ENCODE peak calls at places on chromosomes 1 and 21, in ten cellular contexts. Z, P, C, W, K, H, I, O, Y and G are unnamed samples.

GRCh38 chr1:98688110-98688739 is 26.7 kb downstream of the SNX7 start:
- DNase-seq in Z (no peak), P (no peak), C (no peak), W (no peak), K (no peak), H (no peak), I (no peak), O (no peak), Y (no peak), G (no peak)

GRCh38 chr1:15953294-15953771 is 22.6 kb downstream of the ZBTB17 start:
- DNase-seq in Z (no peak), P (no peak), C (no peak), W (no peak), K (no peak), H (no peak), I (peak), O (no peak), Y (no peak), G (no peak)

GRCh38 chr21:31176725-31177124 is 138.4 kb upstream of the KRTAP19-8 start:
- DNase-seq in Z (no peak), P (no peak), C (no peak), W (no peak), K (no peak), H (no peak), I (peak), O (no peak), Y (peak), G (no peak)

GRCh38 chr1:231841616-231842344 is 215.2 kb downstream of the DISC1 start:
- DNase-seq in Z (no peak), P (no peak), C (no peak), W (no peak), K (no peak), H (no peak), I (peak), O (peak), Y (no peak), G (no peak)

GRCh38 chr1:25786887-25787286 is 13.1 kb upstream of the SELENON start:
- DNase-seq in Z (no peak), P (no peak), C (no peak), W (no peak), K (no peak), H (no peak), I (peak), O (no peak), Y (no peak), G (no peak)

GRCh38 chr1:153100241-153100640 is 5.9 kb upstream of the SPRR2E start:
- DNase-seq in Z (no peak), P (no peak), C (no peak), W (no peak), K (no peak), H (no peak), I (peak), O (no peak), Y (no peak), G (no peak)

GRCh38 chr1:46510998-46511365 is 21.3 kb downstream of the DMBX1 start:
- DNase-seq in Z (no peak), P (no peak), C (no peak), W (no peak), K (no peak), H (no peak), I (no peak), O (no peak), Y (no peak), G (no peak)

GRCh38 chr1:8152731-8153702 is 126.9 kb upstream of the ERRFI1 start:
- DNase-seq in Z (peak), P (no peak), C (no peak), W (no peak), K (no peak), H (no peak), I (no peak), O (no peak), Y (no peak), G (no peak)

GRCh38 chr1:42170779-42171621 is 6.5 kb upstream of the GUCA2A start:
- DNase-seq in Z (peak), P (no peak), C (no peak), W (no peak), K (no peak), H (no peak), I (no peak), O (no peak), Y (no peak), G (no peak)

GRCh38 chr1:177609953-177610352 is 359.9 kb downstream of the SEC16B start:
- DNase-seq in Z (no peak), P (no peak), C (no peak), W (no peak), K (no peak), H (no peak), I (no peak), O (no peak), Y (no peak), G (no peak)

GRCh38 chr1:58901008-58901407 is 117.2 kb upstream of the JUN start:
- DNase-seq in Z (no peak), P (no peak), C (no peak), W (no peak), K (no peak), H (no peak), I (no peak), O (no peak), Y (no peak), G (no peak)

GRCh38 chr21:39575778-39576177 is 37.0 kb upstream of the B3GALT5 start:
- DNase-seq in Z (no peak), P (no peak), C (no peak), W (no peak), K (no peak), H (no peak), I (peak), O (no peak), Y (peak), G (no peak)

GRCh38 chr1:168980180-168980579 is 126.3 kb upstream of the ATP1B1 start:
- DNase-seq in Z (no peak), P (no peak), C (no peak), W (no peak), K (no peak), H (no peak), I (no peak), O (no peak), Y (no peak), G (no peak)

GRCh38 chr1:113898243-113898814 is 6.3 kb downstream of the AP4B1 start:
- DNase-seq in Z (no peak), P (no peak), C (no peak), W (no peak), K (no peak), H (no peak), I (no peak), O (no peak), Y (no peak), G (no peak)

GRCh38 chr1:243708210-243708609 is 141.8 kb downstream of the AKT3 start:
- DNase-seq in Z (no peak), P (no peak), C (no peak), W (peak), K (no peak), H (no peak), I (no peak), O (no peak), Y (no peak), G (no peak)

GRCh38 chr1:51693420-51694144 is 76.7 kb downstream of the OSBPL9 start:
- DNase-seq in Z (no peak), P (no peak), C (no peak), W (no peak), K (no peak), H (peak), I (peak), O (no peak), Y (no peak), G (no peak)

GRCh38 chr1:212237651-212238050 is 47.6 kb upstream of the PPP2R5A start:
- DNase-seq in Z (no peak), P (no peak), C (no peak), W (peak), K (no peak), H (no peak), I (no peak), O (peak), Y (no peak), G (peak)

GRCh38 chr21:35138665-35139381 is 89.7 kb upstream of the RUNX1 start:
- DNase-seq in Z (no peak), P (no peak), C (no peak), W (peak), K (no peak), H (no peak), I (peak), O (peak), Y (peak), G (peak)

GRCh38 chr1:107941123-107941522 is 23.9 kb downstream of the VAV3 start:
- DNase-seq in Z (no peak), P (no peak), C (no peak), W (no peak), K (no peak), H (no peak), I (no peak), O (no peak), Y (no peak), G (no peak)

GRCh38 chr1:2825487-2826189 is 24.1 kb upstream of the TTC34 start:
- DNase-seq in Z (peak), P (no peak), C (no peak), W (no peak), K (no peak), H (no peak), I (no peak), O (no peak), Y (no peak), G (no peak)

GRCh38 chr21:44566403-44566802 is 7.1 kb upstream of the KRTAP10-4 start:
- DNase-seq in Z (no peak), P (no peak), C (no peak), W (no peak), K (no peak), H (no peak), I (no peak), O (no peak), Y (no peak), G (no peak)

GRCh38 chr1:113433177-113433576 is 42.9 kb downstream of the MAGI3 start:
- DNase-seq in Z (no peak), P (no peak), C (no peak), W (no peak), K (no peak), H (no peak), I (no peak), O (no peak), Y (no peak), G (no peak)

GRCh38 chr1:184482113-184482512 is 95.3 kb downstream of the C1orf21 start:
- DNase-seq in Z (no peak), P (no peak), C (no peak), W (no peak), K (no peak), H (no peak), I (no peak), O (no peak), Y (no peak), G (no peak)

GRCh38 chr1:54397090-54397591 is 9.1 kb downstream of the SSBP3 start:
- DNase-seq in Z (no peak), P (no peak), C (no peak), W (no peak), K (no peak), H (no peak), I (no peak), O (peak), Y (no peak), G (no peak)

GRCh38 chr1:45925728-45926287 is 122.4 kb downstream of the MAST2 start:
- DNase-seq in Z (no peak), P (no peak), C (no peak), W (peak), K (no peak), H (no peak), I (no peak), O (no peak), Y (no peak), G (peak)

GRCh38 chr1:160167580-160167979 is 16.2 kb downstream of the ATP1A4 start:
- DNase-seq in Z (no peak), P (no peak), C (no peak), W (no peak), K (no peak), H (no peak), I (peak), O (no peak), Y (no peak), G (no peak)
- TF ChIP-seq CTCF in Z (no peak), P (no peak), C (no peak), W (no peak), K (no peak), H (no peak), I (no peak), O (no peak), Y (no peak), G (no peak)

GRCh38 chr21:15999741-16000140 is 270.0 kb downstream of the USP25 start:
- DNase-seq in Z (no peak), P (no peak), C (no peak), W (no peak), K (no peak), H (no peak), I (peak), O (no peak), Y (no peak), G (no peak)

GRCh38 chr21:16007933-16008332 is 278.2 kb downstream of the USP25 start:
- DNase-seq in Z (no peak), P (no peak), C (no peak), W (no peak), K (no peak), H (no peak), I (peak), O (no peak), Y (no peak), G (no peak)

GRCh38 chr21:16002872-16003466 is 273.2 kb downstream of the USP25 start:
- DNase-seq in Z (no peak), P (no peak), C (no peak), W (no peak), K (no peak), H (no peak), I (peak), O (no peak), Y (peak), G (no peak)

GRCh38 chr21:16004523-16004922 is 274.7 kb downstream of the USP25 start:
- DNase-seq in Z (no peak), P (no peak), C (no peak), W (no peak), K (no peak), H (no peak), I (no peak), O (no peak), Y (no peak), G (no peak)

GRCh38 chr21:16004121-16004520 is 274.3 kb downstream of the USP25 start:
- DNase-seq in Z (no peak), P (no peak), C (no peak), W (no peak), K (no peak), H (no peak), I (no peak), O (no peak), Y (no peak), G (no peak)
- TF ChIP-seq CTCF in Z (no peak), P (no peak), C (no peak), W (no peak), K (no peak), H (no peak), I (no peak), O (no peak), Y (no peak), G (no peak)

GRCh38 chr1:40096977-40097782 is at the start of gene PPT1:
- DNase-seq in Z (peak), P (peak), C (no peak), W (peak), K (peak), H (no peak), I (peak), O (peak), Y (no peak), G (peak)
- TF ChIP-seq CTCF in Z (peak), P (peak), C (no peak), W (peak), K (no peak), H (peak), I (peak), O (peak), Y (peak), G (no peak)

DNA sequence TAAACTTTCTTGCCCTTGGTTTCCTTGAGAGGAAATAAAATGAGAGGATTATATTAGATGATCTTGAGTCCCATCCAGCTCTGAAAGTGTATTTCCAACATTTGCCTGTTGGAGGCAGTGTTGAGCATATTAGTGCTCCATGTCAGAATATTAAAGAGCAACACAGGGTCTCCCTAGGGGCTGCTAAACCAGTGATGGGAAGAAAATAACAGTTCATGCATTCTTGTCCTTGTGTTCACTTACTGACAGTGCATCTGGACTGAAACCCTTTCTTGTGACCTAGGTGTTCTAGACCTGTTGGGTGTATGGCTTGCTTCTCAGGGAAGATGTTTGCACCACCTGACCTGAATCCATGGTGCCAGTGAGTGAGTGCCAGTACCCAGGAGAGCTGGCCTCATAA is 124.7 kb upstream of the KIAA0040 start:
- DNase-seq in Z (no peak), P (no peak), C (no peak), W (peak), K (no peak), H (no peak), I (no peak), O (no peak), Y (no peak), G (no peak)
- TF ChIP-seq CTCF in Z (peak), P (peak), C (peak), W (peak), K (no peak), H (no peak), I (peak), O (peak), Y (no peak), G (peak)

GRCh38 chr1:48673725-48674124 is 103.0 kb downstream of the BEND5 start:
- DNase-seq in Z (no peak), P (no peak), C (no peak), W (no peak), K (no peak), H (no peak), I (no peak), O (peak), Y (no peak), G (no peak)
- TF ChIP-seq CTCF in Z (no peak), P (no peak), C (no peak), W (no peak), K (no peak), H (no peak), I (no peak), O (peak), Y (peak), G (no peak)

DNA sequence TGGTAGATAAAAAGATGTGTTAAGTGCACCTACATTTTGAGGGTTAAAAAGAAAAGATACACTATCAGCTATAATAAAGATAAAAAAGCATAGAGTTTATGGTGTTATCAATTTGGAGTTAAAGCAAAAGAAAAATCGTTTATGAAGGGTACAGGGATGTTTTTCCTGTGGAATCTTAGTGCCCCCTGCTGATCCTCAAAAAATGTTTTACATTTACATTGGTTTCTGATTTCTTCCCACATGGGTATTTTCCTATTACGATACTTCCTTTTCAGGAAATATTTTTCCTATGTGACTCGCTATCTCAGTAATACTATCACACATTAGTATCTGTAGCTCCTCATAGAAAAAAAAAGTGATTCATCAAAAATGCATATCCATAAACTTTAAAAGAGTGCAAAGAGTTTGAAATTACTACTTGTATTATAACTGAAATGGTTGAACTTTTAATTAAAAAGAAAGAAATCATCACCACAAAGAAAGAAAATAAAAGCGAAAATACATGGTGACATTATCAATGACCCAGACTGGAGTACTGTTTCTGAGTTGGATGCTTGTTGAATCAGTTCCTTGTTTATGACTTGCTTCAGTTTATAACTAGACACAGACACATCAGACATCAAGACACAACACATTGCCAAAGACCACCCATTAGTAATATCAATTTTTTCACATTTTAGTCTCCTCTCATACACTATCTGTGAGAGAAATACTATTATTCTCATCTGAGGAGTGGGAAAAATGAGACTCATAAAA is 293.2 kb downstream of the MRPL39 start:
- DNase-seq in Z (no peak), P (no peak), C (no peak), W (peak), K (no peak), H (no peak), I (peak), O (no peak), Y (peak), G (no peak)
- TF ChIP-seq CTCF in Z (peak), P (peak), C (no peak), W (peak), K (no peak), H (peak), I (peak), O (peak), Y (peak), G (no peak)